ENCODE peak calls at places on chromosomes 1 and 21, in nine cellular contexts. E is mesothelial cell of epicardium, P is neural progenitor cell, I is activated B cell treated with CpG ODN at 0.5 μM for 24 hours, R is PC-3, S is upper lobe of right lung, Y is neural crest cell, L is HepG2, O is cardiac fibroblast. T is an unnamed sample.

GRCh38 chr1:25195835-25196234 is 36.5 kb downstream of the SYF2 start:
- DNase-seq in E (no peak), P (no peak), I (no peak), R (no peak), S (no peak), Y (no peak), L (no peak), O (no peak), T (no peak)

GRCh38 chr21:28684351-28684750 is 308.3 kb downstream of the LTN1 start:
- DNase-seq in E (no peak), P (no peak), I (no peak), R (no peak), S (no peak), Y (no peak), L (no peak), O (peak), T (peak)

GRCh38 chr1:7534061-7534825 is 236.9 kb upstream of the VAMP3 start:
- DNase-seq in E (no peak), P (no peak), I (no peak), R (no peak), S (no peak), Y (no peak), L (no peak), O (no peak), T (no peak)

GRCh38 chr1:169620565-169620964 is 9.4 kb downstream of the SELP start:
- DNase-seq in E (no peak), P (no peak), I (no peak), R (no peak), S (no peak), Y (no peak), L (no peak), O (no peak), T (no peak)

GRCh38 chr1:87279201-87279860 is 49.3 kb upstream of the LMO4 start:
- DNase-seq in E (no peak), P (no peak), I (no peak), R (no peak), S (no peak), Y (no peak), L (no peak), O (peak), T (no peak)

GRCh38 chr1:7470904-7471638 is 300.0 kb upstream of the VAMP3 start:
- DNase-seq in E (no peak), P (no peak), I (no peak), R (peak), S (peak), Y (no peak), L (no peak), O (peak), T (peak)

GRCh38 chr1:6025269-6026094 is 20.2 kb upstream of the KCNAB2 start:
- DNase-seq in E (no peak), P (no peak), I (peak), R (no peak), S (no peak), Y (no peak), L (no peak), O (no peak), T (peak)

GRCh38 chr1:82487778-82488177 is 687.0 kb downstream of the ADGRL2 start:
- DNase-seq in E (no peak), P (no peak), I (no peak), R (no peak), S (no peak), Y (no peak), L (no peak), O (no peak), T (no peak)

GRCh38 chr21:34280389-34280795 is 83.4 kb upstream of the KCNE2 start:
- DNase-seq in E (no peak), P (no peak), I (no peak), R (no peak), S (no peak), Y (no peak), L (no peak), O (no peak), T (peak)

GRCh38 chr1:153400244-153400643 is 9.4 kb upstream of the S100A8 start:
- DNase-seq in E (no peak), P (no peak), I (no peak), R (no peak), S (no peak), Y (no peak), L (no peak), O (peak), T (peak)

GRCh38 chr1:211548321-211549091 is 30.5 kb downstream of the SLC30A1 start:
- DNase-seq in E (no peak), P (no peak), I (no peak), R (no peak), S (no peak), Y (no peak), L (no peak), O (no peak), T (peak)

GRCh38 chr1:3743826-3744225 is 8.4 kb upstream of the CCDC27 start:
- DNase-seq in E (no peak), P (no peak), I (no peak), R (no peak), S (no peak), Y (no peak), L (no peak), O (no peak), T (no peak)

GRCh38 chr1:89148259-89148658 is 22.3 kb upstream of the GBP2 start:
- DNase-seq in E (no peak), P (no peak), I (no peak), R (no peak), S (no peak), Y (no peak), L (no peak), O (no peak), T (no peak)

GRCh38 chr1:172497230-172497629 is 35.7 kb upstream of the SUCO start:
- DNase-seq in E (peak), P (peak), I (no peak), R (peak), S (no peak), Y (peak), L (peak), O (no peak), T (peak)

GRCh38 chr1:232553050-232553754 is 76.7 kb downstream of the SIPA1L2 start:
- DNase-seq in E (no peak), P (no peak), I (no peak), R (no peak), S (no peak), Y (no peak), L (no peak), O (no peak), T (no peak)

GRCh38 chr1:173257805-173258204 is 50.7 kb upstream of the TNFSF4 start:
- DNase-seq in E (no peak), P (peak), I (no peak), R (peak), S (no peak), Y (no peak), L (no peak), O (no peak), T (no peak)

GRCh38 chr1:175520186-175520585 is 223.2 kb downstream of the TNR start:
- DNase-seq in E (no peak), P (no peak), I (no peak), R (peak), S (no peak), Y (no peak), L (no peak), O (no peak), T (peak)

GRCh38 chr1:150548632-150549495 is at the start of gene ADAMTSL4:
- DNase-seq in E (no peak), P (peak), I (peak), R (peak), S (peak), Y (peak), L (no peak), O (peak), T (peak)

GRCh38 chr1:27397106-27397505 is 4.7 kb downstream of the GPR3 start:
- DNase-seq in E (no peak), P (no peak), I (no peak), R (peak), S (no peak), Y (no peak), L (no peak), O (no peak), T (no peak)

GRCh38 chr21:45951676-45952075 is 29.9 kb upstream of the COL6A1 start:
- DNase-seq in E (no peak), P (no peak), I (no peak), R (no peak), S (no peak), Y (no peak), L (no peak), O (no peak), T (no peak)

GRCh38 chr1:16973215-16973614 is 7.2 kb downstream of the MFAP2 start:
- DNase-seq in E (no peak), P (no peak), I (no peak), R (no peak), S (no peak), Y (no peak), L (no peak), O (no peak), T (no peak)

DNA sequence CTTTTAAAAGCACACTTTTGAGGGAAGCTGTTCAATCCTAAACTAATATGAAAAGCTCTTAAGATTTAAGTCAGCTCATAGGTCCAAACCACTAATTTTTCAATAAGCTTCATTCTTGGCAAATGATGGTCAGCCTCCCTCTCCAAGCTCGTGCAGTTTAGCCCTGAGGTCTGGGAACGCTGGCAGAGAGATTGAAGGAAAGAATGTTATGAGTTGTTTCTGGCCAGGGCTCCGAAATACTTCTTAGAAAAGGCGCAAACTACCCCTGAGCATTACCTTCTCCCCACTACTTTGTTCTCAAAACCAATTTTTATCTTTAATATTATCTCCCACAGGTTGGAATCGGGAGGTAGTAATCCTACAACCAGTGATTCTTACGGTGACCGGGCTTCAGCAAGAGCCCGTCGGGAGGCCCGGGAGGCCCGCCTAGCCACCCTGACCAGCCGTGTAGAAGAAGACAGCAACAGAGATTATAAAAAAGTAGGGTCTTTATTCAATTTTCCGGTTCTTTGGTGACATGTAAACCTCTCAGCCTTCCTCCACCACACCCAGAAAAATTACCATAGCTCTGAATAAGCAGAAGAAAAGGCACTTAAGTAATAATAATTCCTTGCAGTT is 147.7 kb downstream of the SYT2 start:
- DNase-seq in E (no peak), P (no peak), I (no peak), R (no peak), S (no peak), Y (no peak), L (no peak), O (no peak), T (no peak)
- TF ChIP-seq CTCF in E (no peak), P (no peak), I (no peak), R (no peak), S (no peak), Y (no peak), L (no peak), O (no peak), T (no peak)

DNA sequence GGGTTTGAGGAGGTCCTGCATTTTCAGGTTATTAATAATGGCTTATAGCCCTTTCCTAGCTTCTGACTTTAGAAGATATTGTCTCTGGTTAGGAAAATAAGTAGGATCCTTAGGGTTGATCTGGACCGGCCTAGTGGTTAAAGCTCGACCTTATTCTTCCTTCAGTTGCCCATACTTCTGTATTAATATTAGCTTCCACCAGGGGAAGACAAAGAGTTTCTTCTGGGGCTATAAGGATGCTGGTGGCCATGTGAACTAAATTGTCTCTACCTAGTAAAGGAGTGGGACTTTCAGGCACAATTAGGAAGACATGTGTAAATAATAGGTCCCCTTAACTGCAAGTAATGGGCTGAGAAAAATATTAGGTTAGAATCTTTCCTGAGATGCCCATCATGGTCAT is 20.6 kb upstream of the FCGR2A start:
- DNase-seq in E (no peak), P (no peak), I (no peak), R (peak), S (no peak), Y (no peak), L (no peak), O (peak), T (peak)
- TF ChIP-seq CTCF in E (peak), P (peak), I (no peak), R (peak), S (peak), Y (peak), L (peak), O (peak), T (no peak)

DNA sequence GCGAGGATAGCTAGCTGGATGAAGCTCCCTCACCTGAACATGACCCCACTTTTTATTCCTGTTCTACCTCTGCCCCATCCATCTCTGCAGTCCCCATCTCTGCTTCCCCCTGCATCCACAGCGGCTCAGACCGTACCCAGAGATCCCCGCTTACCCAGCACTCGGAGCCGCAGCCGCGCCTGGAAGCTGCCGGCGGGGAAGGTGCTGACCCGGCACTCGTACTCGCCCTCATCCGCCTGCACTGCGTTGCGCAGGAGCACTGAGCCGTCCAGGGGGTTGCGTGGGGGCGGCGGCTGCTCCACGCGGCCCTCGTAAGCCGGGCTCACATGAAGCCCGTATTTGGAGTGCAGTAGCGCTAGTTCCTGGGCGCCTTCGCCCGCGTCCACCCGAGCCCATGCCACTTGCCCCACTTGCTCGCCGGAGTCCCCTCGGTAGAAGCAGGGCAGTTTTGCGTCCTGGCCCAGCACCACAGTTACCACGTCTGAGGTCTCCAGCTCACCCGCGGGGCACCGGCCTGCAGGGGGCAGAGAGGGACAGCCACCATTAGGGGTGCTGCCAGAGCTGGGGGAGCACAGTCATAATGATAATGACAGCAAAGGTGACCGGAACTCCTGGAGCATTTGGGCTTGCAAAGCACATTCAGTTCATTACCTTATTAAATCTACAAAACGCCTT is 9.8 kb downstream of the NECTIN4 start:
- DNase-seq in E (no peak), P (no peak), I (no peak), R (no peak), S (no peak), Y (no peak), L (no peak), O (no peak), T (no peak)
- TF ChIP-seq CTCF in E (no peak), P (no peak), I (no peak), R (no peak), S (no peak), Y (no peak), L (peak), O (no peak), T (no peak)

GRCh38 chr1:103529746-103530145 is 4.2 kb downstream of the RNPC3 start:
- DNase-seq in E (no peak), P (peak), I (no peak), R (peak), S (no peak), Y (no peak), L (no peak), O (peak), T (peak)

GRCh38 chr1:103527331-103527730 is 1.8 kb downstream of the RNPC3 start:
- DNase-seq in E (no peak), P (no peak), I (no peak), R (no peak), S (no peak), Y (no peak), L (no peak), O (no peak), T (no peak)

GRCh38 chr1:103523346-103523745 is 2.2 kb upstream of the RNPC3 start:
- DNase-seq in E (no peak), P (no peak), I (no peak), R (no peak), S (no peak), Y (no peak), L (no peak), O (no peak), T (no peak)

GRCh38 chr1:103525114-103525606 is 339 bp upstream of the RNPC3 start:
- DNase-seq in E (no peak), P (peak), I (peak), R (peak), S (no peak), Y (no peak), L (peak), O (peak), T (peak)

DNA sequence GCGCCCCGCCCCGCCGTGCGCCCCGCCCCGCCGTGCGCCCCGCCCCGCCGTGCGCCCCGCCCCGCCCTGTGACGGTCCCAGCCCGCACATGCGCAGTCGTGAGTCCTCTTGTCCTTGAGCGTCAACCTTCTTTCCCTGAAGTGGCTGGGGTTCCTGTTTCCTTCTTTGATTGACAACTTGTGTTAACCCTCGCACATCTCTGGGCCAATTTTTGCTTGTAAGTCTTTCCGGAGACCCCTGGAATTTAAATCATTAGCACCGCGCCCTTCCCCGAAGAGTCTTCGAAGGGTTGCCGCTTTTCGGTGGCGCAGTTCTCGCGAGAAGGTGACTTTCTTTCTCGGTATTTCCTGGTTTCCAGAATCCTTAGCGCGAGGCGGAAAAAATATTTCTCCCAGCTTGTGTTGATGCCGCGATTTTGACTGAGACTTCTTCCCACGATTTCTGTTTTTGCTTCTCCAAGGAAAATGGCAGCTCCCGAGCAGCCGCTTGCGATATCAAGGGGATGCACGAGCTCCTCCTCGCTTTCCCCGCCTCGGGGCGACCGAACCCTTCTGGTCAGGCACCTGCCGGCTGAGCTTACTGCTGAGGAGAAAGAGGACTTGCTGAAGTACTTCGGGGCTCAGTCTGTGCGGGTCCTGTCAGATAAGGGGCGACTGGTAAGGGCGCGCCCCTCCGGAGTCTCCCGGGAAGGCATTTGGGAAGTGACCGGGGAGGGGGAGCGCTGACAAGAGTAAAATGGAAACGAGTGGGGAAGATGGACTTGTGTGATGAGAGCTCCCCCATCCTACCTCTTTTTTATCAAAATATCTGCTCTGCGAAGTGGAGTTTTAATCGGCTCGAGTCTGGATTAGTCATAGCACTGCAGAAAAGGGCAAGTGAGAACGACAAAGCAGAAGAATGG is at the start of gene RNPC3:
- DNase-seq in E (peak), P (peak), I (peak), R (peak), S (peak), Y (peak), L (peak), O (peak), T (peak)
- TF ChIP-seq CTCF in E (no peak), P (peak), I (no peak), R (no peak), S (no peak), Y (peak), L (peak), O (no peak), T (no peak)

GRCh38 chr1:245516178-245516829 is 361.5 kb downstream of the KIF26B start:
- DNase-seq in E (no peak), P (peak), I (no peak), R (peak), S (no peak), Y (no peak), L (peak), O (peak), T (peak)
- TF ChIP-seq CTCF in E (no peak), P (peak), I (no peak), R (peak), S (no peak), Y (no peak), L (peak), O (peak), T (peak)

DNA sequence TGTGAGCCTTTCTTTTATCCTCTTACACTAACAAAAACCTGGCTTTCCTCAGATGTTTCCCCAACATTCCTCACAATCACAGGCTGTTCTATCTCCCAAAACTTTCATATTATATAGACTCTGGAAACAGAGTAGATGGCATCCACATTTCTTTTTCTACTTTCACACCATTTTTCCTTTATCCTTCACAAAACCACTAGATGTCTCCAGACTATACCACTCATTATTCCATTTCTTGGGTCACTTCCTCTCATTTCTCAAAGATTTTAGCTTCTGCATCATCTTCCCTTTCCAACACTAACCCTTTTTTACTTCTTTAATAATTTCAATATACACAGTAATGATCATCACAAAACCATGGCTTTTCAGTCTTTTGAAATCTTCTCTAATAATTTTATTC is 286.0 kb upstream of the DEPDC1 start:
- DNase-seq in E (no peak), P (no peak), I (no peak), R (peak), S (no peak), Y (no peak), L (no peak), O (no peak), T (no peak)
- TF ChIP-seq CTCF in E (no peak), P (peak), I (no peak), R (no peak), S (no peak), Y (peak), L (no peak), O (no peak), T (no peak)

T was measured in MCF 10A.